ENCODE peak calls at places on chromosomes 7 and 10, in six cellular contexts. One of them, this sample, is unnamed.

GRCh38 chr7:125195156-125195555 is 265.5 kb upstream of the POT1 start:
- DNase-seq in NCI-H524: no peak
- DNase-seq in stimulated activated CD8-positive, alpha-beta memory T cell treated with anti-CD3 and anti-CD28 coated beads, Interleukin-4, amount 100 ng/mL, for 4 hours: no peak
- DNase-seq in hepatic stellate cell: no peak
- DNase-seq in CD8-positive, alpha-beta memory T cell: no peak
- DNase-seq in GM10248: no peak
- DNase-seq in this sample: no peak

GRCh38 chr7:158083526-158084310 is 503.9 kb downstream of the PTPRN2 start:
- DNase-seq in NCI-H524: no peak
- DNase-seq in stimulated activated CD8-positive, alpha-beta memory T cell treated with anti-CD3 and anti-CD28 coated beads, Interleukin-4, amount 100 ng/mL, for 4 hours: no peak
- DNase-seq in hepatic stellate cell: no peak
- DNase-seq in CD8-positive, alpha-beta memory T cell: no peak
- DNase-seq in GM10248: no peak
- DNase-seq in this sample: no peak

GRCh38 chr7:25565949-25566348 is 337.7 kb upstream of the NPVF start:
- DNase-seq in NCI-H524: peak; percentile 59
- DNase-seq in stimulated activated CD8-positive, alpha-beta memory T cell treated with anti-CD3 and anti-CD28 coated beads, Interleukin-4, amount 100 ng/mL, for 4 hours: peak; percentile 49
- DNase-seq in hepatic stellate cell: peak; percentile 24
- DNase-seq in CD8-positive, alpha-beta memory T cell: peak; percentile 65
- DNase-seq in GM10248: peak; percentile 57
- DNase-seq in this sample: peak; percentile 51

GRCh38 chr10:114442115-114442630 is 37.9 kb upstream of the AFAP1L2 start:
- DNase-seq in NCI-H524: no peak
- DNase-seq in stimulated activated CD8-positive, alpha-beta memory T cell treated with anti-CD3 and anti-CD28 coated beads, Interleukin-4, amount 100 ng/mL, for 4 hours: no peak
- DNase-seq in hepatic stellate cell: no peak
- DNase-seq in CD8-positive, alpha-beta memory T cell: no peak
- DNase-seq in GM10248: no peak
- DNase-seq in this sample: no peak

GRCh38 chr10:110353244-110354119 is 48.8 kb upstream of the SMNDC1 start:
- DNase-seq in NCI-H524: no peak
- DNase-seq in stimulated activated CD8-positive, alpha-beta memory T cell treated with anti-CD3 and anti-CD28 coated beads, Interleukin-4, amount 100 ng/mL, for 4 hours: no peak
- DNase-seq in hepatic stellate cell: peak; percentile 77
- DNase-seq in CD8-positive, alpha-beta memory T cell: peak; percentile 66
- DNase-seq in GM10248: no peak
- DNase-seq in this sample: peak; percentile 74

GRCh38 chr10:49056356-49056755 is 59.0 kb downstream of the VSTM4 start:
- DNase-seq in NCI-H524: no peak
- DNase-seq in stimulated activated CD8-positive, alpha-beta memory T cell treated with anti-CD3 and anti-CD28 coated beads, Interleukin-4, amount 100 ng/mL, for 4 hours: no peak
- DNase-seq in hepatic stellate cell: no peak
- DNase-seq in CD8-positive, alpha-beta memory T cell: no peak
- DNase-seq in GM10248: no peak
- DNase-seq in this sample: no peak

GRCh38 chr7:130387628-130388403 is 7.5 kb downstream of the CPA1 start:
- DNase-seq in NCI-H524: no peak
- DNase-seq in stimulated activated CD8-positive, alpha-beta memory T cell treated with anti-CD3 and anti-CD28 coated beads, Interleukin-4, amount 100 ng/mL, for 4 hours: no peak
- DNase-seq in hepatic stellate cell: no peak
- DNase-seq in CD8-positive, alpha-beta memory T cell: no peak
- DNase-seq in GM10248: no peak
- DNase-seq in this sample: no peak

GRCh38 chr10:48945441-48946143 is 6.0 kb upstream of the LRRC18 start:
- DNase-seq in NCI-H524: no peak
- DNase-seq in stimulated activated CD8-positive, alpha-beta memory T cell treated with anti-CD3 and anti-CD28 coated beads, Interleukin-4, amount 100 ng/mL, for 4 hours: no peak
- DNase-seq in hepatic stellate cell: no peak
- DNase-seq in CD8-positive, alpha-beta memory T cell: no peak
- DNase-seq in GM10248: no peak
- DNase-seq in this sample: no peak

GRCh38 chr7:7489546-7489945 is 46.1 kb downstream of the COL28A1 start:
- DNase-seq in NCI-H524: no peak
- DNase-seq in stimulated activated CD8-positive, alpha-beta memory T cell treated with anti-CD3 and anti-CD28 coated beads, Interleukin-4, amount 100 ng/mL, for 4 hours: no peak
- DNase-seq in hepatic stellate cell: no peak
- DNase-seq in CD8-positive, alpha-beta memory T cell: no peak
- DNase-seq in GM10248: no peak
- DNase-seq in this sample: no peak

GRCh38 chr10:5943536-5943935 is 33.8 kb downstream of the IL15RA start:
- DNase-seq in NCI-H524: no peak
- DNase-seq in stimulated activated CD8-positive, alpha-beta memory T cell treated with anti-CD3 and anti-CD28 coated beads, Interleukin-4, amount 100 ng/mL, for 4 hours: no peak
- DNase-seq in hepatic stellate cell: peak; percentile 24
- DNase-seq in CD8-positive, alpha-beta memory T cell: no peak
- DNase-seq in GM10248: no peak
- DNase-seq in this sample: no peak

GRCh38 chr10:102781921-102782542 is 38.3 kb downstream of the WBP1L start:
- DNase-seq in NCI-H524: no peak
- DNase-seq in stimulated activated CD8-positive, alpha-beta memory T cell treated with anti-CD3 and anti-CD28 coated beads, Interleukin-4, amount 100 ng/mL, for 4 hours: no peak
- DNase-seq in hepatic stellate cell: no peak
- DNase-seq in CD8-positive, alpha-beta memory T cell: no peak
- DNase-seq in GM10248: no peak
- DNase-seq in this sample: peak; percentile 89

GRCh38 chr10:50497758-50498157 is 126.0 kb downstream of the SGMS1 start:
- DNase-seq in NCI-H524: no peak
- DNase-seq in stimulated activated CD8-positive, alpha-beta memory T cell treated with anti-CD3 and anti-CD28 coated beads, Interleukin-4, amount 100 ng/mL, for 4 hours: no peak
- DNase-seq in hepatic stellate cell: peak; percentile 50
- DNase-seq in CD8-positive, alpha-beta memory T cell: no peak
- DNase-seq in GM10248: peak; percentile 59
- DNase-seq in this sample: peak; percentile 85

GRCh38 chr7:48168159-48168558 is 3.1 kb upstream of the ABCA13 start:
- DNase-seq in NCI-H524: peak; percentile 29
- DNase-seq in stimulated activated CD8-positive, alpha-beta memory T cell treated with anti-CD3 and anti-CD28 coated beads, Interleukin-4, amount 100 ng/mL, for 4 hours: no peak
- DNase-seq in hepatic stellate cell: no peak
- DNase-seq in CD8-positive, alpha-beta memory T cell: no peak
- DNase-seq in GM10248: no peak
- DNase-seq in this sample: peak; percentile 31

GRCh38 chr7:75892634-75893272 is 13.9 kb downstream of the RHBDD2 start:
- DNase-seq in NCI-H524: no peak
- DNase-seq in stimulated activated CD8-positive, alpha-beta memory T cell treated with anti-CD3 and anti-CD28 coated beads, Interleukin-4, amount 100 ng/mL, for 4 hours: no peak
- DNase-seq in hepatic stellate cell: no peak
- DNase-seq in CD8-positive, alpha-beta memory T cell: no peak
- DNase-seq in GM10248: no peak
- DNase-seq in this sample: no peak

GRCh38 chr7:136911362-136911761 is 42.9 kb downstream of the CHRM2 start:
- DNase-seq in NCI-H524: no peak
- DNase-seq in stimulated activated CD8-positive, alpha-beta memory T cell treated with anti-CD3 and anti-CD28 coated beads, Interleukin-4, amount 100 ng/mL, for 4 hours: no peak
- DNase-seq in hepatic stellate cell: no peak
- DNase-seq in CD8-positive, alpha-beta memory T cell: no peak
- DNase-seq in GM10248: no peak
- DNase-seq in this sample: no peak

GRCh38 chr7:44153948-44154335 is 12.8 kb upstream of the MYL7 start:
- DNase-seq in NCI-H524: no peak
- DNase-seq in stimulated activated CD8-positive, alpha-beta memory T cell treated with anti-CD3 and anti-CD28 coated beads, Interleukin-4, amount 100 ng/mL, for 4 hours: no peak
- DNase-seq in hepatic stellate cell: no peak
- DNase-seq in CD8-positive, alpha-beta memory T cell: no peak
- DNase-seq in GM10248: no peak
- DNase-seq in this sample: no peak

GRCh38 chr10:6174201-6174874 is 28.4 kb upstream of the PFKFB3 start:
- DNase-seq in NCI-H524: no peak
- DNase-seq in stimulated activated CD8-positive, alpha-beta memory T cell treated with anti-CD3 and anti-CD28 coated beads, Interleukin-4, amount 100 ng/mL, for 4 hours: no peak
- DNase-seq in hepatic stellate cell: no peak
- DNase-seq in CD8-positive, alpha-beta memory T cell: no peak
- DNase-seq in GM10248: no peak
- DNase-seq in this sample: no peak

GRCh38 chr7:39355664-39356063 is 210.5 kb upstream of the YAE1 start:
- DNase-seq in NCI-H524: no peak
- DNase-seq in stimulated activated CD8-positive, alpha-beta memory T cell treated with anti-CD3 and anti-CD28 coated beads, Interleukin-4, amount 100 ng/mL, for 4 hours: no peak
- DNase-seq in hepatic stellate cell: no peak
- DNase-seq in CD8-positive, alpha-beta memory T cell: no peak
- DNase-seq in GM10248: no peak
- DNase-seq in this sample: peak; percentile 13

GRCh38 chr10:24579448-24579847 is 144.2 kb downstream of the ARHGAP21 start:
- DNase-seq in NCI-H524: no peak
- DNase-seq in stimulated activated CD8-positive, alpha-beta memory T cell treated with anti-CD3 and anti-CD28 coated beads, Interleukin-4, amount 100 ng/mL, for 4 hours: no peak
- DNase-seq in hepatic stellate cell: no peak
- DNase-seq in CD8-positive, alpha-beta memory T cell: no peak
- DNase-seq in GM10248: no peak
- DNase-seq in this sample: no peak

GRCh38 chr10:91901784-91902677 is 7.3 kb downstream of the FGFBP3 start:
- DNase-seq in NCI-H524: no peak
- DNase-seq in stimulated activated CD8-positive, alpha-beta memory T cell treated with anti-CD3 and anti-CD28 coated beads, Interleukin-4, amount 100 ng/mL, for 4 hours: peak; percentile 31
- DNase-seq in hepatic stellate cell: peak; percentile 67
- DNase-seq in CD8-positive, alpha-beta memory T cell: peak; percentile 67
- DNase-seq in GM10248: no peak
- DNase-seq in this sample: no peak

GRCh38 chr10:116183733-116184447 is 89.1 kb downstream of the GFRA1 start:
- DNase-seq in NCI-H524: peak; percentile 72
- DNase-seq in stimulated activated CD8-positive, alpha-beta memory T cell treated with anti-CD3 and anti-CD28 coated beads, Interleukin-4, amount 100 ng/mL, for 4 hours: no peak
- DNase-seq in hepatic stellate cell: no peak
- DNase-seq in CD8-positive, alpha-beta memory T cell: no peak
- DNase-seq in GM10248: no peak
- DNase-seq in this sample: no peak

GRCh38 chr10:36493511-36493880 is 631.9 kb upstream of the ANKRD30A start:
- DNase-seq in NCI-H524: no peak
- DNase-seq in stimulated activated CD8-positive, alpha-beta memory T cell treated with anti-CD3 and anti-CD28 coated beads, Interleukin-4, amount 100 ng/mL, for 4 hours: no peak
- DNase-seq in hepatic stellate cell: no peak
- DNase-seq in CD8-positive, alpha-beta memory T cell: no peak
- DNase-seq in GM10248: no peak
- DNase-seq in this sample: no peak

GRCh38 chr10:86301431-86301830 is 65.2 kb downstream of the GRID1 start:
- DNase-seq in NCI-H524: no peak
- DNase-seq in stimulated activated CD8-positive, alpha-beta memory T cell treated with anti-CD3 and anti-CD28 coated beads, Interleukin-4, amount 100 ng/mL, for 4 hours: no peak
- DNase-seq in hepatic stellate cell: no peak
- DNase-seq in CD8-positive, alpha-beta memory T cell: peak; percentile 16
- DNase-seq in GM10248: no peak
- DNase-seq in this sample: no peak

GRCh38 chr10:122571892-122572291 is 11.3 kb downstream of the DMBT1 start:
- DNase-seq in NCI-H524: no peak
- DNase-seq in stimulated activated CD8-positive, alpha-beta memory T cell treated with anti-CD3 and anti-CD28 coated beads, Interleukin-4, amount 100 ng/mL, for 4 hours: no peak
- DNase-seq in hepatic stellate cell: no peak
- DNase-seq in CD8-positive, alpha-beta memory T cell: no peak
- DNase-seq in GM10248: no peak
- DNase-seq in this sample: no peak

GRCh38 chr10:124010563-124011131 is 82.8 kb downstream of the CHST15 start:
- DNase-seq in NCI-H524: no peak
- DNase-seq in stimulated activated CD8-positive, alpha-beta memory T cell treated with anti-CD3 and anti-CD28 coated beads, Interleukin-4, amount 100 ng/mL, for 4 hours: no peak
- DNase-seq in hepatic stellate cell: no peak
- DNase-seq in CD8-positive, alpha-beta memory T cell: no peak
- DNase-seq in GM10248: no peak
- DNase-seq in this sample: no peak

GRCh38 chr10:114271779-114272167 is 32.7 kb downstream of the VWA2 start:
- DNase-seq in NCI-H524: no peak
- DNase-seq in stimulated activated CD8-positive, alpha-beta memory T cell treated with anti-CD3 and anti-CD28 coated beads, Interleukin-4, amount 100 ng/mL, for 4 hours: no peak
- DNase-seq in hepatic stellate cell: peak; percentile 94
- DNase-seq in CD8-positive, alpha-beta memory T cell: no peak
- DNase-seq in GM10248: no peak
- DNase-seq in this sample: no peak

GRCh38 chr10:75508239-75508813 is 76.9 kb downstream of the LRMDA start:
- DNase-seq in NCI-H524: no peak
- DNase-seq in stimulated activated CD8-positive, alpha-beta memory T cell treated with anti-CD3 and anti-CD28 coated beads, Interleukin-4, amount 100 ng/mL, for 4 hours: no peak
- DNase-seq in hepatic stellate cell: peak; percentile 54
- DNase-seq in CD8-positive, alpha-beta memory T cell: no peak
- DNase-seq in GM10248: no peak
- DNase-seq in this sample: no peak

GRCh38 chr10:75408911-75409885 is 7.6 kb upstream of the ZNF503 start:
- DNase-seq in NCI-H524: peak; percentile 20
- DNase-seq in stimulated activated CD8-positive, alpha-beta memory T cell treated with anti-CD3 and anti-CD28 coated beads, Interleukin-4, amount 100 ng/mL, for 4 hours: no peak
- DNase-seq in hepatic stellate cell: peak; percentile 83
- DNase-seq in CD8-positive, alpha-beta memory T cell: no peak
- DNase-seq in GM10248: peak; percentile 71
- DNase-seq in this sample: peak; percentile 73

GRCh38 chr7:2663121-2663886 is 24.7 kb upstream of the AMZ1 start:
- DNase-seq in NCI-H524: no peak
- DNase-seq in stimulated activated CD8-positive, alpha-beta memory T cell treated with anti-CD3 and anti-CD28 coated beads, Interleukin-4, amount 100 ng/mL, for 4 hours: no peak
- DNase-seq in hepatic stellate cell: no peak
- DNase-seq in CD8-positive, alpha-beta memory T cell: no peak
- DNase-seq in GM10248: no peak
- DNase-seq in this sample: no peak

GRCh38 chr7:22900101-22900500 is 77.5 kb upstream of the TOMM7 start:
- DNase-seq in NCI-H524: no peak
- DNase-seq in stimulated activated CD8-positive, alpha-beta memory T cell treated with anti-CD3 and anti-CD28 coated beads, Interleukin-4, amount 100 ng/mL, for 4 hours: no peak
- DNase-seq in hepatic stellate cell: no peak
- DNase-seq in CD8-positive, alpha-beta memory T cell: no peak
- DNase-seq in GM10248: no peak
- DNase-seq in this sample: no peak

GRCh38 chr10:15725603-15726002 is 5.9 kb upstream of the ITGA8 start:
- DNase-seq in NCI-H524: peak; percentile 50
- DNase-seq in stimulated activated CD8-positive, alpha-beta memory T cell treated with anti-CD3 and anti-CD28 coated beads, Interleukin-4, amount 100 ng/mL, for 4 hours: no peak
- DNase-seq in hepatic stellate cell: peak; percentile 65
- DNase-seq in CD8-positive, alpha-beta memory T cell: no peak
- DNase-seq in GM10248: peak; percentile 38
- DNase-seq in this sample: peak; percentile 72

GRCh38 chr10:132418520-132419416 is 21.8 kb downstream of the PWWP2B start:
- DNase-seq in NCI-H524: no peak
- DNase-seq in stimulated activated CD8-positive, alpha-beta memory T cell treated with anti-CD3 and anti-CD28 coated beads, Interleukin-4, amount 100 ng/mL, for 4 hours: no peak
- DNase-seq in hepatic stellate cell: no peak
- DNase-seq in CD8-positive, alpha-beta memory T cell: no peak
- DNase-seq in GM10248: no peak
- DNase-seq in this sample: no peak

GRCh38 chr10:15738237-15738928 is 18.7 kb upstream of the ITGA8 start:
- DNase-seq in NCI-H524: no peak
- DNase-seq in stimulated activated CD8-positive, alpha-beta memory T cell treated with anti-CD3 and anti-CD28 coated beads, Interleukin-4, amount 100 ng/mL, for 4 hours: no peak
- DNase-seq in hepatic stellate cell: no peak
- DNase-seq in CD8-positive, alpha-beta memory T cell: no peak
- DNase-seq in GM10248: no peak
- DNase-seq in this sample: no peak

GRCh38 chr10:70925377-70926214 is 37.2 kb upstream of the PCBD1 start:
- DNase-seq in NCI-H524: peak; percentile 5
- DNase-seq in stimulated activated CD8-positive, alpha-beta memory T cell treated with anti-CD3 and anti-CD28 coated beads, Interleukin-4, amount 100 ng/mL, for 4 hours: peak; percentile 19
- DNase-seq in hepatic stellate cell: peak; percentile 74
- DNase-seq in CD8-positive, alpha-beta memory T cell: peak; percentile 54
- DNase-seq in GM10248: peak; percentile 83
- DNase-seq in this sample: no peak

GRCh38 chr10:44282606-44283300 is 102.1 kb downstream of the CXCL12 start:
- DNase-seq in NCI-H524: no peak
- DNase-seq in stimulated activated CD8-positive, alpha-beta memory T cell treated with anti-CD3 and anti-CD28 coated beads, Interleukin-4, amount 100 ng/mL, for 4 hours: no peak
- DNase-seq in hepatic stellate cell: no peak
- DNase-seq in CD8-positive, alpha-beta memory T cell: no peak
- DNase-seq in GM10248: no peak
- DNase-seq in this sample: no peak

This sample was measured in MM.1S.